ENCODE peak calls at places on chromosome 1, in nine cellular contexts. A is kidney epithelial cell, K is adipocyte, Z is right cardiac atrium, F is cardiac muscle cell, O is breast epithelium, Q is AG04450, R is brain microvascular endothelial cell, E is mesenchymal stem cell. X is an unnamed sample.

GRCh38 chr1:204694145-204694544 is 8.6 kb upstream of the LRRN2 start:
- DNase-seq in A (no peak), K (no peak), Z (no peak), F (no peak), O (no peak), Q (no peak), R (no peak), E (no peak), X (no peak)

GRCh38 chr1:219909476-219909875 is 18.9 kb downstream of the SLC30A10 start:
- DNase-seq in A (no peak), K (no peak), Z (no peak), F (no peak), O (no peak), Q (no peak), R (no peak), E (no peak), X (no peak)

GRCh38 chr1:60348884-60349283 is 275.3 kb upstream of the C1orf87 start:
- DNase-seq in A (no peak), K (no peak), Z (no peak), F (no peak), O (no peak), Q (no peak), R (no peak), E (no peak), X (no peak)

GRCh38 chr1:181423301-181423918 is 59.9 kb upstream of the CACNA1E start:
- DNase-seq in A (no peak), K (peak; percentile 38), Z (peak; percentile 64), F (peak; percentile 74), O (no peak), Q (no peak), R (peak; percentile 48), E (peak; percentile 3), X (peak; percentile 33)

GRCh38 chr1:21247892-21248715 is 42.2 kb downstream of the ECE1 start:
- DNase-seq in A (no peak), K (no peak), Z (peak; percentile 20), F (no peak), O (no peak), Q (no peak), R (no peak), E (no peak), X (no peak)

GRCh38 chr1:12454406-12455391 is 163.3 kb downstream of the DHRS3 start:
- DNase-seq in A (peak; percentile 76), K (peak; percentile 79), Z (peak; percentile 82), F (peak; percentile 34), O (no peak), Q (no peak), R (peak; percentile 81), E (peak; percentile 28), X (peak; percentile 79)

GRCh38 chr1:167909691-167910180 is 4.2 kb downstream of the ADCY10 start:
- DNase-seq in A (no peak), K (no peak), Z (no peak), F (no peak), O (no peak), Q (no peak), R (no peak), E (no peak), X (no peak)

GRCh38 chr1:107491582-107491981 is 350.7 kb downstream of the NTNG1 start:
- DNase-seq in A (no peak), K (no peak), Z (no peak), F (no peak), O (no peak), Q (no peak), R (no peak), E (no peak), X (no peak)

GRCh38 chr1:157170677-157171515 is 32.7 kb upstream of the ETV3 start:
- DNase-seq in A (no peak), K (peak; percentile 57), Z (peak; percentile 73), F (peak; percentile 75), O (no peak), Q (no peak), R (peak; percentile 38), E (peak; percentile 17), X (peak; percentile 36)

GRCh38 chr1:37032660-37033354 is 1.5 kb downstream of the GRIK3 start:
- DNase-seq in A (no peak), K (no peak), Z (no peak), F (no peak), O (no peak), Q (no peak), R (no peak), E (no peak), X (no peak)

GRCh38 chr1:160416369-160416768 is 16.0 kb downstream of the VANGL2 start:
- DNase-seq in A (no peak), K (peak; percentile 50), Z (no peak), F (peak; percentile 61), O (no peak), Q (no peak), R (no peak), E (peak; percentile 48), X (peak; percentile 38)

GRCh38 chr1:210647406-210648333 is 319.0 kb downstream of the HHAT start:
- DNase-seq in A (peak; percentile 25), K (peak; percentile 40), Z (no peak), F (no peak), O (no peak), Q (peak; percentile 15), R (peak; percentile 56), E (peak; percentile 45), X (peak; percentile 9)

GRCh38 chr1:246297314-246298273 is 209.5 kb downstream of the SMYD3 start:
- DNase-seq in A (no peak), K (no peak), Z (no peak), F (no peak), O (no peak), Q (no peak), R (no peak), E (no peak), X (no peak)

GRCh38 chr1:45011837-45012638 is at the start of gene UROD:
- DNase-seq in A (peak; percentile 85), K (peak; percentile 98), Z (peak; percentile 97), F (peak; percentile 97), O (peak; percentile 92), Q (peak; percentile 92), R (peak; percentile 97), E (peak; percentile 97), X (peak; percentile 94)

GRCh38 chr1:153428073-153428638 is 11.8 kb downstream of the S100A7A start:
- DNase-seq in A (no peak), K (no peak), Z (no peak), F (no peak), O (no peak), Q (no peak), R (no peak), E (no peak), X (no peak)
- H3K27me3 ChIP-seq in A (no peaks in the 10 kb centered on the region), K (peaks cover 21% of the 10 kb centered on the region), Z (peaks cover 2% of the 10 kb centered on the region), F (peaks cover 6% of the 10 kb centered on the region), O (peaks cover 12% of the 10 kb centered on the region), Q (peaks cover 4% of the 10 kb centered on the region), R (no peaks in the 10 kb centered on the region), E (no peaks in the 10 kb centered on the region), X (peaks cover 17% of the 10 kb centered on the region)

DNA sequence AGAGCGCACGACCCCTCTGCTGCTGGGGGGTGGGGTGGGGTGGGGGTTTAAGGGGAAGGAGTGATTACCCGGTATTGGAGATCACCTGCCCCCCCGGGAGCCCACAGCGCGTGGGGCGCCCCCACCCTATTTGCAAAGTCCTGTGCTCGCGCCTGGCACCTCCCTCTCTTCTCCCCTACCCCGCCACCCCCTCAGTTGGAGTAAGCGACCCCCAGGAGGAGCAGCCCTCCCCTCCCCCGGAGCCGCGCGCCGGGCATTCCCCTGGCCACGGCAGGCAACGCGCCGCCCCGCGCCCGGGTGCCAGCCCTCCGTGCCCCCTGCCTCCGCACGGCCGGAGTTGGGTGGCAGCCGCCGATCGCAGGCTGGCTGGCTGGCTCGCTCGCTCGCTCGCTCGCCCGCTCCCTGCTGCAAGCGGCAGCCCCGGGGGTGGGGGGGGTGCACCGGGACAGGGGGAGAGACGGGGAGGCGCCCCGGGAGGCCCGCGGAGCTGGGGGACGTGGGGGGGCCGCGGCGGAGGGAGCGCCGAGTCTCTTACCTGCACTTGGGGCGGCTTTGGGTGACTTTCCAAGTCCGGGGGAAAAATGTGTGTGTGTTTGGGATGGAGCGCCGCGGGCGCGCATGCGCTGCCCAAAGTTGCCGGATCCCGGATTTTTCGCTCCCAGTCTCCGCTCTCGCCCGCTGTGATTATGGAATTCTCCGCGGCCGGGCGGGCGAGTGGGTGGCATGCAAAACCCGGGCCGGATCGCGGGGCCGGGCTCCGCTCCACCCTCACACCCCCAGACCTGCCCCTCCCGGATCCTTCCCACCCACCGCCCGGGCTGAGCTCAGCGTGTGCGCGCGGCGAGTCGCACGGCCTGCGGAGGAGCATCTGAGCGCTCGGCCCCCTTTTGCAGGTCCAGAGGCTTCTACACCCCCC is at the start of gene CASZ1:
- DNase-seq in A (peak; percentile 18), K (peak; percentile 94), Z (peak; percentile 89), F (peak; percentile 94), O (peak; percentile 88), Q (peak; percentile 71), R (peak; percentile 71), E (peak; percentile 90), X (peak; percentile 84)
- H3K27me3 ChIP-seq in A (peaks cover 33% of the 10 kb centered on the region), K (peaks cover 61% of the 10 kb centered on the region), Z (no peaks in the 10 kb centered on the region), F (peaks cover 4% of the 10 kb centered on the region), O (peaks cover 13% of the 10 kb centered on the region), Q (peaks cover 58% of the 10 kb centered on the region), R (peaks cover 47% of the 10 kb centered on the region), E (peaks cover 76% of the 10 kb centered on the region), X (peaks cover 36% of the 10 kb centered on the region)

DNA sequence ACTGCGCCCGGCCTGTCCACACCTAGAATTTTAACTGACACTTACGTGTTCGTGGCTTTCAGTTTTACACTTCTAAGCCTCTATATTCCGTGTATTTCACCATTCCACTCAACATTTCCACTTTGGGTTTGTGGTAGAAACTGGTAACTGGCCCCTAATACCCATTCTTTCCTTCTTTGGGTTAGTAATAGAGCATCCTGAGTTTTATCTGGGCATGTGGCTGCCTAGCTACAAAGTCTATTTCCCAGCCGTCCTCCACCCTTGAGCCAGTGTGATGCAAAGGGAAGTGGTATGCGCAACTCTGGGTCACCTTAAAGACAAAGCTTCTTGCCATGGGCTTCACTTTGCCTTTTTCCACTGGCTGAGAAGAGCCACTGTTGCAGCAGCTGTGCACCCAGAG is 73.8 kb downstream of the LAMC2 start:
- DNase-seq in A (no peak), K (no peak), Z (no peak), F (no peak), O (no peak), Q (no peak), R (no peak), E (no peak), X (no peak)
- H3K27me3 ChIP-seq in A (no peaks in the 10 kb centered on the region), K (no peaks in the 10 kb centered on the region), Z (no peaks in the 10 kb centered on the region), F (no peaks in the 10 kb centered on the region), O (no peaks in the 10 kb centered on the region), Q (no peaks in the 10 kb centered on the region), R (no peaks in the 10 kb centered on the region), E (no peaks in the 10 kb centered on the region), X (no peaks in the 10 kb centered on the region)

DNA sequence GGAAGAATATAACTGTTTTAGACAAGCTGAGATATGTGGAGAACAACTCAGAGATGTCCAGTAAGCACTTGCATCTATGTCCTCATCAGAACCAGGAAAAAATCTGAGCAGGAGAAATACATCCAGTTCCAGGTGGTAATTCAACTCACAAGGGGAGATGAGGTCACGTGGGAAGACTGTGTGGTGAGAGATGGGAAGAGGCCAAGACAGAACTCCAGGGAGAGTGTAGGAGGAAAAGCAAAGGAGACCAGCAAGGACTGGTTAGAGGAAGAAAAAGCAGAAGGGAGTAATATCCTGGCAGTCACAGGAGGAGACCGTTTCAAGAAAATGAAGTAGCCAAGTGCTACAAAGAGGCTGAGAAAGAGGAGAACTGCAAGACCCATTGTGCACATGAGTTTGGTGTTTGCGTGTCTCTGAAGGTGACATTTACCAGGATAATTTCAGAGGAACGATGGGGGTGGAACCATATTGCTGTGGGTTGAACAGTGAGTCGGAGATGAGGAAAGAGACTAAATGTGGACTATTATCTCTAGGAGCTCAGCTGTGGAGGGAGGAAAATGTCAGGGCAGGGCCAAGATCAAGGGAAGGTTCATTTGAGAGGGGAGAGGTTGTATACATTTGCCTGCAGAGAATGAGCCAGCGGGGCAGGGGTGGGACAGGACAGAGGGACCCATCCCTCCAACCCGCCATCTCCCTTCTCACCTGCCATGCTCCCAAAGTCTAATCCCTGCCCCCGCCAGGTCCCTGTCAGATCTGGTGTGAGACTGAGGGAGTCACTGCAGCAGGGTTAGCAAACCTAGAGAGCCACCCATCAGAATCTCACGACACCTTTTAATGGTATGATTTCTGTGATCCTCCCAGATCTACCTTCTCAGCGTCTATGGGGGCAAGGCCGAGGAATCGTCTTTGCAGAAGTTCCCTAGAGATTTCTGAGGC is 24.9 kb downstream of the SUSD4 start:
- DNase-seq in A (no peak), K (no peak), Z (no peak), F (no peak), O (no peak), Q (no peak), R (no peak), E (no peak), X (no peak)
- H3K27me3 ChIP-seq in A (no peaks in the 10 kb centered on the region), K (peaks cover 39% of the 10 kb centered on the region), Z (no peaks in the 10 kb centered on the region), F (no peaks in the 10 kb centered on the region), O (no peaks in the 10 kb centered on the region), Q (peaks cover 10% of the 10 kb centered on the region), R (no peaks in the 10 kb centered on the region), E (peaks cover 31% of the 10 kb centered on the region), X (no peaks in the 10 kb centered on the region)